ENCODE peak calls at places on chromosome X, in seven cellular contexts. A is GM12878, L is H1, R is HCT116, J is HepG2, U is K562, V is NT2/D1. Q is an unnamed sample.

GRCh38 chrX:13473666-13474516 is 95.5 kb upstream of the EGFL6 start:
- DNase-seq in A (peak), L (no peak), R (no peak), J (no peak), U (no peak), V (no peak), Q (no peak)

GRCh38 chrX:145694048-145694447 is 123.6 kb upstream of the SLITRK2 start:
- DNase-seq in A (no peak), L (no peak), R (no peak), J (no peak), U (no peak), V (no peak), Q (no peak)

GRCh38 chrX:50903387-50904027 is 7.0 kb upstream of the BMP15 start:
- DNase-seq in A (no peak), L (peak), R (peak), J (peak), U (peak), V (peak), Q (peak)

GRCh38 chrX:6041630-6042029 is 187.0 kb downstream of the NLGN4X start:
- DNase-seq in A (no peak), L (no peak), R (no peak), J (no peak), U (no peak), V (no peak), Q (no peak)

GRCh38 chrX:110847334-110847733 is 51.7 kb upstream of the CHRDL1 start:
- DNase-seq in A (peak), L (no peak), R (peak), J (peak), U (peak), V (peak), Q (peak)

GRCh38 chrX:11540532-11541377 is 125.0 kb downstream of the ARHGAP6 start:
- DNase-seq in A (peak), L (no peak), R (no peak), J (no peak), U (no peak), V (no peak), Q (no peak)

GRCh38 chrX:14598330-14598729 is 69.0 kb downstream of the GLRA2 start:
- DNase-seq in A (no peak), L (no peak), R (no peak), J (no peak), U (no peak), V (peak), Q (no peak)

GRCh38 chrX:10259716-10260115 is 102.9 kb downstream of the CLCN4 start:
- DNase-seq in A (no peak), L (no peak), R (no peak), J (no peak), U (no peak), V (no peak), Q (no peak)

GRCh38 chrX:153059191-153060094 is 3.2 kb downstream of the PNMA3 start:
- DNase-seq in A (no peak), L (no peak), R (no peak), J (no peak), U (no peak), V (no peak), Q (no peak)

GRCh38 chrX:147901476-147902126 is 10.1 kb upstream of the FMR1 start:
- DNase-seq in A (no peak), L (no peak), R (no peak), J (no peak), U (no peak), V (no peak), Q (no peak)

GRCh38 chrX:71181558-71181909 is 36.9 kb downstream of the NLGN3 start:
- DNase-seq in A (no peak), L (no peak), R (no peak), J (no peak), U (peak), V (no peak), Q (peak)

GRCh38 chrX:154458954-154459829 is 1.1 kb downstream of the PLXNA3 start:
- DNase-seq in A (no peak), L (no peak), R (no peak), J (no peak), U (no peak), V (no peak), Q (peak)

GRCh38 chrX:134313418-134313817 is 76.4 kb downstream of the CCDC160 start:
- DNase-seq in A (no peak), L (no peak), R (no peak), J (no peak), U (no peak), V (no peak), Q (no peak)

GRCh38 chrX:133838761-133839676 is 146.4 kb downstream of the GPC3 start:
- DNase-seq in A (no peak), L (peak), R (peak), J (no peak), U (peak), V (peak), Q (peak)

DNA sequence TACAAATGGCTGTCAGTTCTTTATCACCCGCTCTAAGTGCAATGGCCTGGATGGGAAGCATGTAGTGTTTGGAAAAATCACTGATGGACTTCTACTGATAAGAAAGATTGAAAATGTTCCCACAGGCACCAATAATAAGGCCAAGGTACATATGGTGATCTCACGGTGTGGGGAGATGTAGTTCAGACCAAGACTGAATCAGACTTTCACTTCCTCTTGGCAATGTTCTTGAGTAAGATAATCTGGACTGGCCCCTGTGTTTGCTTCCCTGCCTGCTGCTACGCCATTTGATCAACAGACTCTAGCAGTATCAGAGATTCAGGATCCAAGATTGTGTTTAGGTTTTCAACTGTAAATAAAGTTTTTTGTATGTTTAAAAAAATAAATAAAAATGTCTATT is 682.2 kb upstream of the AMOT start:
- DNase-seq in A (peak), L (no peak), R (no peak), J (no peak), U (no peak), V (no peak), Q (no peak)
- TF ChIP-seq YY1 in A (no peak), L (no peak), R (no peak), J (no peak), U (no peak), V (no peak), Q (no peak)

GRCh38 chrX:115679460-115679859 is 118.5 kb downstream of the PLS3 start:
- DNase-seq in A (no peak), L (no peak), R (peak), J (peak), U (peak), V (no peak), Q (peak)
- TF ChIP-seq YY1 in A (no peak), L (no peak), R (no peak), J (no peak), U (no peak), V (no peak), Q (no peak)

DNA sequence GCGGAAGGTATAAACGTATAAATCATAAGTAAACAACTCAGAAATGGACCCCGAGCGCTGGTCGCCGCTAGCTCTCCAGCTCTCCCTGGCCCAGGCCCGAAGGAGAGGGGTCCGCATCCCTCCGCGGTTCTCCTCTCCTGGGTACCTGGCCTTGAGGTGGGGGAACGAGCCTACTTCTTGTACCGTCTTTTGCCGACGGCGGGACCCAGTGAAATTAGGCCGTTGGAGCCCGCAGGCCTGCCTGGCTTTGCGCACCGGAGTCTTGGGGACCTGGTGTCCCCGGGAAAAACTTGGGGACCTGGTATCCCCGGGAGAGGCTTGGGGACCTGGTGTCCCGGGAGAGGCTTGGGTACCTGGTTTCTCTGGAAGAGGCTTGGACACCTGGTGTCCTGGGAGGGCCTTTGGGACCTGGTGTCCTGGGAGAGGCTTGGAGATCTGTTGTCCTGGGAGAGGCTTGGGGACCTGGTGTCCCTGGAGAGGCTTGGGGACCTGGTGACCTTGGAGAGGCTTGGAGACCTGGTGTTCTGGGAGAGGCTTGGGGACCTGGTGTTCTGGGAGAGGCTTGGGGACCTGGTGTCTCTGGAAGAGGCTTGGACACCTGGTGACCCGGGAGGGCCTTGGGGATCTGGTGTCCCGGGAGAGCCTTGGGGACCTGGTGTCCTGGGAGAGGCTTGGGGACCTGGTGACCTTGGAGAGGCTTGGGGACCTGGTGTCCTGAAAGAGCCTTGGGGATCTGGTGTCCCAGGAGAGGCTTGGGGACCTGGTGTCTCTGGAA is 12.0 kb downstream of the SHOX start:
- DNase-seq in A (no peak), L (no peak), R (no peak), J (no peak), U (no peak), V (no peak), Q (no peak)
- TF ChIP-seq YY1 in A (no peak), L (no peak), R (no peak), J (no peak), U (no peak), V (no peak), Q (no peak)

GRCh38 chrX:47311857-47312774 is 58.3 kb upstream of the ZNF157 start:
- DNase-seq in A (no peak), L (peak), R (peak), J (peak), U (peak), V (no peak), Q (peak)
- TF ChIP-seq YY1 in A (no peak), L (no peak), R (no peak), J (no peak), U (no peak), V (no peak), Q (no peak)

GRCh38 chrX:40173662-40174593 is 76.2 kb upstream of the BCOR start:
- DNase-seq in A (no peak), L (peak), R (peak), J (peak), U (peak), V (no peak), Q (peak)
- TF ChIP-seq YY1 in A (no peak), L (no peak), R (no peak), J (no peak), U (no peak), V (no peak), Q (no peak)

GRCh38 chrX:76971393-76972376 is 475.5 kb upstream of the FGF16 start:
- DNase-seq in A (no peak), L (no peak), R (no peak), J (no peak), U (no peak), V (no peak), Q (no peak)
- TF ChIP-seq YY1 in A (no peak), L (no peak), R (no peak), J (no peak), U (no peak), V (no peak), Q (no peak)

GRCh38 chrX:137313627-137314026 is 252.3 kb upstream of the ZIC3 start:
- DNase-seq in A (no peak), L (no peak), R (no peak), J (no peak), U (no peak), V (no peak), Q (no peak)
- TF ChIP-seq YY1 in A (no peak), L (no peak), R (no peak), J (no peak), U (no peak), V (no peak), Q (no peak)

GRCh38 chrX:74291577-74291963 is 12.4 kb upstream of the ZCCHC13 start:
- DNase-seq in A (no peak), L (no peak), R (no peak), J (no peak), U (no peak), V (no peak), Q (no peak)

GRCh38 chrX:74291964-74292891 is 11.8 kb upstream of the ZCCHC13 start:
- DNase-seq in A (peak), L (peak), R (peak), J (peak), U (peak), V (peak), Q (peak)

GRCh38 chrX:74295102-74295501 is 8.9 kb upstream of the ZCCHC13 start:
- DNase-seq in A (no peak), L (no peak), R (no peak), J (no peak), U (no peak), V (no peak), Q (no peak)

GRCh38 chrX:74297766-74298165 is 6.2 kb upstream of the ZCCHC13 start:
- DNase-seq in A (no peak), L (no peak), R (no peak), J (no peak), U (no peak), V (no peak), Q (no peak)

GRCh38 chrX:74293343-74293946 is 10.5 kb upstream of the ZCCHC13 start:
- DNase-seq in A (no peak), L (peak), R (peak), J (peak), U (peak), V (peak), Q (peak)
- TF ChIP-seq YY1 in A (no peak), L (no peak), R (no peak), J (peak), U (no peak), V (no peak), Q (no peak)